ENCODE peak calls at places on chromosomes 16 and 17, in five cellular contexts. One of them, this sample, is unnamed.

GRCh38 chr17:80822700-80823410 is 168.8 kb upstream of the CHMP6 start:
- DNase-seq in GM12878: no peak
- DNase-seq in psoas muscle: no peak
- DNase-seq in endothelial cell: no peak
- DNase-seq in brain microvascular endothelial cell: no peak
- DNase-seq in this sample: no peak

GRCh38 chr17:82392967-82393366 is 21.4 kb downstream of the UTS2R start:
- DNase-seq in GM12878: no peak
- DNase-seq in psoas muscle: no peak
- DNase-seq in endothelial cell: no peak
- DNase-seq in brain microvascular endothelial cell: no peak
- DNase-seq in this sample: no peak

GRCh38 chr17:19364699-19365498 is 2.4 kb upstream of the B9D1 start:
- DNase-seq in GM12878: no peak
- DNase-seq in psoas muscle: no peak
- DNase-seq in endothelial cell: no peak
- DNase-seq in brain microvascular endothelial cell: no peak
- DNase-seq in this sample: no peak

GRCh38 chr16:85086347-85087291 is 25.7 kb downstream of the CIBAR2 start:
- DNase-seq in GM12878: no peak
- DNase-seq in psoas muscle: peak; percentile 75
- DNase-seq in endothelial cell: peak; percentile 65
- DNase-seq in brain microvascular endothelial cell: peak; percentile 54
- DNase-seq in this sample: peak; percentile 84

GRCh38 chr16:47787695-47788094 is 326.6 kb downstream of the PHKB start:
- DNase-seq in GM12878: no peak
- DNase-seq in psoas muscle: no peak
- DNase-seq in endothelial cell: peak; percentile 28
- DNase-seq in brain microvascular endothelial cell: peak; percentile 14
- DNase-seq in this sample: no peak

GRCh38 chr16:6048017-6048416 is 950.4 kb upstream of the EEF2KMT start:
- DNase-seq in GM12878: no peak
- DNase-seq in psoas muscle: no peak
- DNase-seq in endothelial cell: no peak
- DNase-seq in brain microvascular endothelial cell: no peak
- DNase-seq in this sample: no peak

GRCh38 chr17:32349503-32349853 is 479 bp upstream of the ZNF207 start:
- DNase-seq in GM12878: no peak
- DNase-seq in psoas muscle: no peak
- DNase-seq in endothelial cell: no peak
- DNase-seq in brain microvascular endothelial cell: no peak
- DNase-seq in this sample: peak; percentile 16

GRCh38 chr16:86242244-86243122 is 267.8 kb upstream of the FOXF1 start:
- DNase-seq in GM12878: no peak
- DNase-seq in psoas muscle: no peak
- DNase-seq in endothelial cell: no peak
- DNase-seq in brain microvascular endothelial cell: no peak
- DNase-seq in this sample: no peak

GRCh38 chr16:3095869-3096268 is 3.2 kb downstream of the ZSCAN10 start:
- DNase-seq in GM12878: no peak
- DNase-seq in psoas muscle: no peak
- DNase-seq in endothelial cell: no peak
- DNase-seq in brain microvascular endothelial cell: no peak
- DNase-seq in this sample: peak; percentile 37

GRCh38 chr16:85541619-85542547 is 71.2 kb upstream of the GSE1 start:
- DNase-seq in GM12878: no peak
- DNase-seq in psoas muscle: no peak
- DNase-seq in endothelial cell: no peak
- DNase-seq in brain microvascular endothelial cell: no peak
- DNase-seq in this sample: no peak

GRCh38 chr17:16584273-16584995 is 15.4 kb upstream of the ZNF287 start:
- DNase-seq in GM12878: peak; percentile 17
- DNase-seq in psoas muscle: peak; percentile 95
- DNase-seq in endothelial cell: peak; percentile 91
- DNase-seq in brain microvascular endothelial cell: peak; percentile 79
- DNase-seq in this sample: peak; percentile 89
- TF ChIP-seq CTCF in GM12878: peak; percentile 57
- TF ChIP-seq CTCF in psoas muscle: peak; percentile 79
- TF ChIP-seq CTCF in endothelial cell: peak; percentile 73
- TF ChIP-seq CTCF in brain microvascular endothelial cell: peak; percentile 92
- TF ChIP-seq CTCF in this sample: peak; percentile 77

GRCh38 chr16:65728172-65728571 is 606.3 kb upstream of the CDH11 start:
- DNase-seq in GM12878: no peak
- DNase-seq in psoas muscle: no peak
- DNase-seq in endothelial cell: peak; percentile 4
- DNase-seq in brain microvascular endothelial cell: no peak
- DNase-seq in this sample: no peak
- TF ChIP-seq CTCF in GM12878: no peak
- TF ChIP-seq CTCF in psoas muscle: no peak
- TF ChIP-seq CTCF in endothelial cell: no peak
- TF ChIP-seq CTCF in brain microvascular endothelial cell: no peak
- TF ChIP-seq CTCF in this sample: no peak

DNA sequence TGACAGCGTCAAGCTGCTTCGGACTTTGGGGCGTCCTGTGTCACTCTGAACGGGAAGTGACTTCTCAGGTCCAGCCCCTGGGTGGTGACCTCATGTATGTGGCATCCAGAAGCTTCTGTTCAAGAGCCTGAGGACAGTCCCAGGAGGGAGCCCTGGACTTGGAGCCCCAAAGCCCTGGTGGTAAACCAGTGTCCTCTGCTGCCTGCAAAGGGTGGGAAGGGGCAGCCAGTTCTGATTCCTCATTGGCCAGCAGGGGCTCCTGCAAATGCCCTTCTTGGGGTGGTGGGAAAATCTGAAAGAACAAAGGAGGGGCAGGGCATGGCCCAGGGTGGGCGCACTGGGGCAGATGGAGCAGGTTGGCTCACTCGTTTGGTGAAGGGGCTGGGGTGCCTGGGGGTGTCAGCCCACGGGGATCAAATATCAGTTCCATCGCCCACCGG is 1.6 kb downstream of the OSGIN1 start:
- DNase-seq in GM12878: no peak
- DNase-seq in psoas muscle: peak; percentile 59
- DNase-seq in endothelial cell: no peak
- DNase-seq in brain microvascular endothelial cell: peak; percentile 64
- DNase-seq in this sample: no peak
- TF ChIP-seq CTCF in GM12878: no peak
- TF ChIP-seq CTCF in psoas muscle: no peak
- TF ChIP-seq CTCF in endothelial cell: peak; percentile 14
- TF ChIP-seq CTCF in brain microvascular endothelial cell: peak; percentile 22
- TF ChIP-seq CTCF in this sample: no peak

GRCh38 chr17:71467719-71468118 is 653.1 kb upstream of the SOX9 start:
- DNase-seq in GM12878: no peak
- DNase-seq in psoas muscle: no peak
- DNase-seq in endothelial cell: no peak
- DNase-seq in brain microvascular endothelial cell: no peak
- DNase-seq in this sample: no peak

GRCh38 chr17:71470062-71470461 is 650.8 kb upstream of the SOX9 start:
- DNase-seq in GM12878: no peak
- DNase-seq in psoas muscle: no peak
- DNase-seq in endothelial cell: no peak
- DNase-seq in brain microvascular endothelial cell: no peak
- DNase-seq in this sample: no peak

DNA sequence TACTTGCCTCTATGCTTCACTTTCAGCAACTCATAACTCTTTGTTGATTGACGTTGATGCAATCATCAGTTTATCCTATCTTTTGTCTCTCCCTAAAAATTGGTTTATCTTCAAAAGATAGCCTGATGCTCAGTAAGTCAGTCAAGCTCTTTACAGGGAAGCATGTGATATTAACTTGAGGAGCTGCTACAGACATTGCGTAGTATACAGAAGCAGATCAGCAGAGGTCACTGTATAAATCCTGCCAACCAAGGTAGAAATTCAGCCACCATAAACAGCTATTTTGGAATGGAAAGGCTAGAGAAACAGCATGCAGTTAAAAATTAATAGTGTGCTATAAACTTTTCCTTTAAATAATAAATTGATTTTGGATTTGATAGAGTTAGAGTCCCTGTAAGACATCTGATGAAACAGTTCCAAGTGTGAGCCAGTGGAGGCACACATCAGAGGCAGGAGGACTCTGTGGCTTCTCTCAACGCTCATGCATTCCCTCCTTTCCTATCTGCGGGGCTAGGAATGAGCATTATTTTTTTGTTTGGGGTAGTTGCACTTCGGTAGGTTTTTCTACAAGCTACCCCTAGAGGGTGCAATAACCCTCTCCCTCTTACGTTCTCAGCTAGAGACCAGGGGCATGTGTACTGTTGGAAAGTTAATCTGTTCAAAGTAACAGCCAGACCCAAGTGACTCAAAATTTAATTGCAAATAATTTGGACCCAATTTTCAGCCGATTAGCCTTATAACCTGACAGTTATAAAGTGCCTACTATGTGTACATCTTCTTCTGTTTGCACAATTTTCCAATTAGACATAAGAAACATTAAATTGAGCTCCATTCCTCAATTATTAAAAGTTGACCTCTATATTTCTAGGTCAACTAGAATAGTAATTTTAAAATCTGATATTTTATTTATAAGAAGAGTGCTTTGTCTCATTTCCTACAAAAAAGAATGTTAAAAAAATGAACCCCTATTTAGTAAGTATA is 647.7 kb upstream of the SOX9 start:
- DNase-seq in GM12878: no peak
- DNase-seq in psoas muscle: no peak
- DNase-seq in endothelial cell: peak; percentile 31
- DNase-seq in brain microvascular endothelial cell: peak; percentile 16
- DNase-seq in this sample: no peak
- TF ChIP-seq CTCF in GM12878: peak; percentile 61
- TF ChIP-seq CTCF in psoas muscle: peak; percentile 57
- TF ChIP-seq CTCF in endothelial cell: peak; percentile 70
- TF ChIP-seq CTCF in brain microvascular endothelial cell: peak; percentile 78
- TF ChIP-seq CTCF in this sample: no peak

DNA sequence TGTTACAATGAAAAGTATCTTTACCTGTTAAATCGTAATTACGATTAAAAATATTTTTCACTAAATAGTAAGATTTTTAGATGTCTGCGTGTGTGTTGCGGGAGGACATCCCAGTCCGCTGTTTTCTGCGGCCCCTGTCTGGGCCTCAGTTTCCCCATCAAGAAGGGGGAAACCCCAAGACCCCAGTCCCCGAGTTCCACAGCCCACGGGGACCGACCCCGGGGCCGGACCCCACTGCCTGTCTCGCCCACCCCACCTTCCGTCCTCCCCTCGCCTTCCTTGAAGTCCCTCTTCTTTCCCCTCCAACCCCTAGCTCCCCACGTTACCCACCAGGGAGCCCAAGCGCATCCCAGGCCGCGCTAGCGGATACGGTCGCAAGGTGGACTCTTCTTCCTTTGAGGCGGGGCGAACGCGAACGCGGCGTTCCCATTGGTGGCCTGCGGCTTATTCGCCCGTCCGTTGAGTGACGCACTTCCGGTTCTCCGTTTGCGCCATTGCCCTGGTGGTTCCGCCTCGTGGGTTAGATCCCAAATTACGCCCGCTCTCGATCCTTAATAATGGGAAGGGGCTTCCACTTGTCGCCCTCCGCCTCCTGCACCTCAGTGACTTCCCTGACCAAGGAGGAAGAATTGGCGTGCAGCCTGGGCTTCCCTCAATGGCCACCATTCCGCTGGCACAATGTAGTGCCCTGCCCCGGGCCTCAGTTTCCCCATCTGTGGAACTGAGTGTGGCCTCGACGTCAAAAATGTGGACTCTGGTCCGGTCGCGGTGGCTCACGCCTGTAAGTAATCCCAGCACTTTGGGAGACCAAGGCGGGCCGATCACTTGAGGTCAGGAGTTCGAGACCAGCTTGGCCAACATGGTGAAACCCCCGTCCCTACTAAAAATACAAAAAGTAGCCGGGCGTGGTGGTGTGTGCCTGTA is at the start of gene NSMCE1:
- DNase-seq in GM12878: peak; percentile 84
- DNase-seq in psoas muscle: peak; percentile 99
- DNase-seq in endothelial cell: peak; percentile 91
- DNase-seq in brain microvascular endothelial cell: peak; percentile 96
- DNase-seq in this sample: peak; percentile 94
- TF ChIP-seq CTCF in GM12878: peak; percentile 12
- TF ChIP-seq CTCF in psoas muscle: peak; percentile 24
- TF ChIP-seq CTCF in endothelial cell: no peak
- TF ChIP-seq CTCF in brain microvascular endothelial cell: peak; percentile 40
- TF ChIP-seq CTCF in this sample: no peak

GRCh38 chr17:63438092-63439051 is 7.7 kb downstream of the CYB561 start:
- DNase-seq in GM12878: no peak
- DNase-seq in psoas muscle: no peak
- DNase-seq in endothelial cell: no peak
- DNase-seq in brain microvascular endothelial cell: no peak
- DNase-seq in this sample: no peak

GRCh38 chr17:63435681-63436522 is 10.2 kb downstream of the CYB561 start:
- DNase-seq in GM12878: no peak
- DNase-seq in psoas muscle: no peak
- DNase-seq in endothelial cell: no peak
- DNase-seq in brain microvascular endothelial cell: no peak
- DNase-seq in this sample: no peak

GRCh38 chr17:63437287-63438091 is 8.6 kb downstream of the CYB561 start:
- DNase-seq in GM12878: no peak
- DNase-seq in psoas muscle: no peak
- DNase-seq in endothelial cell: no peak
- DNase-seq in brain microvascular endothelial cell: no peak
- DNase-seq in this sample: no peak

GRCh38 chr17:63434951-63435571 is 11.0 kb downstream of the CYB561 start:
- DNase-seq in GM12878: no peak
- DNase-seq in psoas muscle: peak; percentile 70
- DNase-seq in endothelial cell: no peak
- DNase-seq in brain microvascular endothelial cell: no peak
- DNase-seq in this sample: peak; percentile 37

DNA sequence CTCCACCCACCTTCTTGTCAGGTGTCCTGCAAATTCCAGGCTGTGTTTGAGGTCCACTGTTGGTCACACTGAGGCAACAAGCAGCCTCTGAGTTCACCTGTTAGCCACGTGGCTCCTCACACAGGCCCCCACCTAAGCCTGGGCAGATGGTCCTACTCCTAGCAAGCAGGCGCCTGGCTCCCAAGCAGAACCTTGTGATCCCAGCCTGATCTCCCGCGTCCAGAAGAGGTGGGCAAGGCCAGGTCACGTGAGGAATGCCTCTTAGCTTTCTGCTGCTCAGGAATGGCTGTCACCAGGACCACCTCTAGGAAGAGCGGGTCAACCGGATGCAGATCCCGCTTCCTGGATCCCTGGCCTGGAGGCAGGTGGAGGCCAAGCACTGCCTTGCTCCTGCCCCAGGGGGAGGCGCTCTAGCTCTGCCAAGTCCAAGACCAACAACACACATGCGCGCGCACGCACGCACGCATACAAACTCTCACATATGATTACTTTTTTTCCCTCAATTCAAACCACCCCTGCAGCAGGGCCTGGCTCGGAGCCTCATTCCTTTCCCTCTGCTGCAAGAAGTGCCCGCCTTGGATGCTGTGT is 9.5 kb downstream of the CYB561 start:
- DNase-seq in GM12878: no peak
- DNase-seq in psoas muscle: no peak
- DNase-seq in endothelial cell: no peak
- DNase-seq in brain microvascular endothelial cell: no peak
- DNase-seq in this sample: no peak
- TF ChIP-seq CTCF in GM12878: no peak
- TF ChIP-seq CTCF in psoas muscle: no peak
- TF ChIP-seq CTCF in endothelial cell: no peak
- TF ChIP-seq CTCF in brain microvascular endothelial cell: peak; percentile 48
- TF ChIP-seq CTCF in this sample: no peak

DNA sequence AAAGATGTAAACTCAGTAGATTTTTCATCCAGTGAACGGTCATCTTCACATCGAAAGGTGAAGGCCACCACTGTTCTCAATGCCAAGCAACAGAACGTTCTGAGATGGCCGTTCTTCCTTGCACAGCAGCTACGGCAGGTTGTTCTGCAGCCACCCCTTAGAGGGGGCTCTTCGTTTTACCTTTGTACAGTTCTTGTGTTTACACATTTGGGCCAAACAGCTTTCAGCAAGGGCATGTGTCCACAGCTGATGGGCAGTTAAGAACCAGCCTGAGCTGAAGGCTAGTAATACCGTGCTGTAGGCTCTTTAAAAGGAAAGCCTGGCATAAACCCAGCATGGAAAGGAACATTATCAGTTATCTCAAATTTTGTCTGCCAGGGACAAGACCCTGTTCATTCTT is 15.9 kb downstream of the PLD6 start:
- DNase-seq in GM12878: no peak
- DNase-seq in psoas muscle: no peak
- DNase-seq in endothelial cell: no peak
- DNase-seq in brain microvascular endothelial cell: no peak
- DNase-seq in this sample: no peak
- TF ChIP-seq CTCF in GM12878: no peak
- TF ChIP-seq CTCF in psoas muscle: no peak
- TF ChIP-seq CTCF in endothelial cell: no peak
- TF ChIP-seq CTCF in brain microvascular endothelial cell: no peak
- TF ChIP-seq CTCF in this sample: no peak